ENCODE peak calls at places on chromosomes 6 and 20, in nine cellular contexts. S is hepatocyte, L is psoas muscle, X is foreskin keratinocyte, Q is cardiac muscle cell, Z is MM.1S, R is endodermal cell, M is Peyer's patch, T is right lobe of liver. W is an unnamed sample.

GRCh38 chr20:37137547-37137946 is 41.6 kb upstream of the RPN2 start:
- DNase-seq in S (no peak), L (no peak), X (no peak), Q (no peak), Z (no peak), R (no peak), M (no peak), T (no peak), W (no peak)

GRCh38 chr20:39700527-39700926 is 738.4 kb downstream of the DHX35 start:
- DNase-seq in S (no peak), L (no peak), X (no peak), Q (no peak), Z (no peak), R (no peak), M (no peak), T (no peak), W (no peak)

GRCh38 chr20:14334306-14334930 is 3.0 kb downstream of the FLRT3 start:
- DNase-seq in S (peak; percentile 86), L (no peak), X (no peak), Q (peak; percentile 75), Z (peak; percentile 62), R (peak; percentile 72), M (no peak), T (peak; percentile 61), W (peak; percentile 47)

GRCh38 chr6:72182337-72183246 is 296.2 kb downstream of the RIMS1 start:
- DNase-seq in S (peak; percentile 83), L (peak; percentile 52), X (peak; percentile 20), Q (peak; percentile 65), Z (peak; percentile 91), R (peak; percentile 89), M (no peak), T (peak; percentile 49), W (peak; percentile 54)

GRCh38 chr6:45946352-45946751 is 69.3 kb downstream of the CLIC5 start:
- DNase-seq in S (peak; percentile 74), L (no peak), X (no peak), Q (peak; percentile 53), Z (no peak), R (peak; percentile 81), M (no peak), T (no peak), W (no peak)

GRCh38 chr6:37633581-37634237 is 64.0 kb downstream of the MDGA1 start:
- DNase-seq in S (no peak), L (no peak), X (no peak), Q (no peak), Z (no peak), R (no peak), M (no peak), T (no peak), W (no peak)

GRCh38 chr6:25670793-25671513 is 18.9 kb downstream of the SCGN start:
- DNase-seq in S (peak; percentile 11), L (no peak), X (peak; percentile 10), Q (peak; percentile 10), Z (no peak), R (no peak), M (no peak), T (no peak), W (no peak)

GRCh38 chr6:25418463-25419052 is 139.4 kb downstream of the CARMIL1 start:
- DNase-seq in S (no peak), L (no peak), X (no peak), Q (no peak), Z (no peak), R (no peak), M (no peak), T (no peak), W (no peak)

GRCh38 chr6:149135809-149136208 is 181.7 kb upstream of the TAB2 start:
- DNase-seq in S (no peak), L (no peak), X (no peak), Q (no peak), Z (no peak), R (no peak), M (no peak), T (no peak), W (no peak)

GRCh38 chr20:63260521-63260920 is 6.3 kb upstream of the NKAIN4 start:
- DNase-seq in S (no peak), L (no peak), X (no peak), Q (no peak), Z (no peak), R (no peak), M (no peak), T (no peak), W (no peak)

GRCh38 chr20:63261808-63262528 is 7.7 kb upstream of the NKAIN4 start:
- DNase-seq in S (no peak), L (no peak), X (no peak), Q (no peak), Z (no peak), R (no peak), M (no peak), T (no peak), W (no peak)

GRCh38 chr20:63258826-63259225 is 4.6 kb upstream of the NKAIN4 start:
- DNase-seq in S (peak; percentile 74), L (no peak), X (no peak), Q (no peak), Z (no peak), R (no peak), M (no peak), T (no peak), W (no peak)

GRCh38 chr20:63260943-63261807 is 6.9 kb upstream of the NKAIN4 start:
- DNase-seq in S (peak; percentile 68), L (no peak), X (no peak), Q (peak; percentile 7), Z (no peak), R (no peak), M (no peak), T (no peak), W (no peak)

GRCh38 chr20:63259734-63260460 is 5.6 kb upstream of the NKAIN4 start:
- DNase-seq in S (no peak), L (no peak), X (no peak), Q (no peak), Z (no peak), R (no peak), M (no peak), T (no peak), W (no peak)
- H3K4me1 ChIP-seq in S (peaks cover 55% of the 10 kb centered on the region), L (no peaks in the 10 kb centered on the region), X (peaks cover 12% of the 10 kb centered on the region), Q (peaks cover 8% of the 10 kb centered on the region), Z (no peaks in the 10 kb centered on the region), R (peaks cover 1% of the 10 kb centered on the region), M (no peaks in the 10 kb centered on the region), T (no peaks in the 10 kb centered on the region), W (no peaks in the 10 kb centered on the region)

GRCh38 chr20:35985789-35986188 is 17.4 kb downstream of the CNBD2 start:
- DNase-seq in S (no peak), L (no peak), X (no peak), Q (no peak), Z (no peak), R (no peak), M (no peak), T (no peak), W (no peak)

GRCh38 chr20:35988910-35989463 is 20.6 kb downstream of the CNBD2 start:
- DNase-seq in S (no peak), L (no peak), X (no peak), Q (no peak), Z (no peak), R (no peak), M (no peak), T (no peak), W (no peak)

GRCh38 chr20:35994994-35995453 is 26.6 kb downstream of the CNBD2 start:
- DNase-seq in S (peak; percentile 92), L (peak; percentile 89), X (no peak), Q (peak; percentile 93), Z (peak; percentile 83), R (peak; percentile 98), M (peak; percentile 79), T (peak; percentile 86), W (peak; percentile 86)

GRCh38 chr20:35992713-35993335 is 24.4 kb downstream of the CNBD2 start:
- DNase-seq in S (peak; percentile 75), L (no peak), X (no peak), Q (peak; percentile 76), Z (peak; percentile 74), R (peak; percentile 73), M (peak; percentile 37), T (peak; percentile 53), W (peak; percentile 52)

GRCh38 chr20:35991142-35991771 is 22.9 kb downstream of the CNBD2 start:
- DNase-seq in S (peak; percentile 44), L (no peak), X (no peak), Q (peak; percentile 48), Z (peak; percentile 46), R (peak; percentile 59), M (no peak), T (no peak), W (no peak)
- TF ChIP-seq CTCF in S (peak; percentile 35), L (peak; percentile 30), X (peak; percentile 54), Q (peak; percentile 65), Z (peak; percentile 41), R (peak; percentile 74), M (peak; percentile 25), T (peak; percentile 41), W (no peak)

GRCh38 chr6:33721529-33721928 is 10.0 kb upstream of the UQCC2 start:
- DNase-seq in S (no peak), L (no peak), X (no peak), Q (no peak), Z (no peak), R (no peak), M (no peak), T (no peak), W (no peak)
- H3K4me1 ChIP-seq in S (peaks cover 12% of the 10 kb centered on the region), L (peaks cover 6% of the 10 kb centered on the region), X (peaks cover 17% of the 10 kb centered on the region), Q (peaks cover 18% of the 10 kb centered on the region), Z (no peaks in the 10 kb centered on the region), R (no peaks in the 10 kb centered on the region), M (no peaks in the 10 kb centered on the region), T (peaks cover 2% of the 10 kb centered on the region), W (peaks cover 7% of the 10 kb centered on the region)

DNA sequence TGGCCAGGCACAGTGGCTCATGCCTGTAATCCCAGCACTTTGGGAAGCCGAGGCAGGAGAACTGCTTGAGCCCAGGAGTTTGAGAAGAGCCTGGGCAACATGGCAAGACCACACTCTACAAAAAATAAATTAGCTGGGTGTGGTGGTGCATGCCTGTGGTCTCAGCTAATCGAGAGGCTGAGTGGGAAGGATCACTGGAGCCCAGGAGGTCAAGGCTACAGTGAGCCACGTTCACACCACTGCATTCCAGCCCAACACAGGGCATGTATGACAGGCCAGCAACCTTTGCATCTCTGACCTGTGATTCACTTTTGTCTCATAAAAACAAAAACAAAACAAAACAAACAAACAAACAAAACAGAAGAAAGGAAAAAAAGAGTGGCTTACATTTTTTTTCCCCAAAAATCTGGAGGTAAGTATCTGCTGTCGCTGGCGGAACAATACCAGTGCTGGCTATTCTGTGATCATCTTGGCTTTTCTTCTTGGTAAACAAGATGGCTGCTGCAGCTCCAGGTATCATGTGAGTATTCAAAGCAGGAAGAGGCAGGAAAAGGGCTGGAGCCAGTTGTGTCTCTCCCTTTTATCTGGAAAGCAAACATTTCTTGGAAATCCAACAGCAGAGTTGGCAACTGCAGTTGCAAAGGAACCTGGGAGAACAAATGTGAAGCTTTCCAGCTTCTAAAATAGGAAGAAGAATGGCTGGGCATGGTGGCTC is 40.4 kb upstream of the ZMYND8 start:
- DNase-seq in S (no peak), L (no peak), X (no peak), Q (no peak), Z (no peak), R (no peak), M (no peak), T (no peak), W (no peak)
- TF ChIP-seq CTCF in S (no peak), L (no peak), X (no peak), Q (no peak), Z (no peak), R (no peak), M (no peak), T (no peak), W (no peak)

W was measured in lung.